ENCODE peak calls at places on chromosome 15, in four cellular contexts. E is mammary epithelial cell, N is HepG2, M is GM23338. K is an unnamed sample.
A peak's percentile ranks its signal among the peaks of the same experiment; 100 is the strongest.

GRCh38 chr15:94061041-94061440 is 170.3 kb upstream of the MCTP2 start:
- DNase-seq in E (peak; percentile 43), N (no peak), M (no peak), K (peak; percentile 24)

GRCh38 chr15:35719964-35720507 is 174.1 kb upstream of the DPH6 start:
- DNase-seq in E (no peak), N (no peak), M (no peak), K (peak; percentile 65)

GRCh38 chr15:58440181-58440910 is 8.6 kb downstream of the LIPC start:
- DNase-seq in E (peak; percentile 52), N (peak; percentile 71), M (no peak), K (peak; percentile 64)

GRCh38 chr15:75948761-75949296 is 45.2 kb downstream of the FBXO22 start:
- DNase-seq in E (no peak), N (no peak), M (no peak), K (no peak)

GRCh38 chr15:91919014-91919534 is 65.6 kb downstream of the SLCO3A1 start:
- DNase-seq in E (no peak), N (no peak), M (no peak), K (peak; percentile 53)

GRCh38 chr15:28114721-28115622 is 15.9 kb upstream of the OCA2 start:
- DNase-seq in E (no peak), N (no peak), M (no peak), K (no peak)

GRCh38 chr15:96893159-96893906 is 562.8 kb downstream of the NR2F2 start:
- DNase-seq in E (peak; percentile 21), N (no peak), M (peak; percentile 75), K (no peak)

GRCh38 chr15:58528197-58528870 is 96.5 kb downstream of the LIPC start:
- DNase-seq in E (no peak), N (peak; percentile 89), M (no peak), K (peak; percentile 77)

GRCh38 chr15:42691308-42691707 is 45.6 kb downstream of the CDAN1 start:
- DNase-seq in E (no peak), N (no peak), M (no peak), K (no peak)

GRCh38 chr15:62644874-62645755 is 397.4 kb upstream of the TPM1 start:
- DNase-seq in E (no peak), N (peak; percentile 64), M (no peak), K (peak; percentile 23)

GRCh38 chr15:67085237-67085817 is 19.9 kb downstream of the SMAD3 start:
- DNase-seq in E (no peak), N (no peak), M (no peak), K (no peak)

GRCh38 chr15:30956216-30956803 is 35.1 kb downstream of the MTMR10 start:
- DNase-seq in E (no peak), N (no peak), M (no peak), K (peak; percentile 46)

GRCh38 chr15:25185791-25186190 is 231.0 kb downstream of the SNRPN start:
- DNase-seq in E (no peak), N (no peak), M (no peak), K (no peak)

GRCh38 chr15:90680371-90680935 is 36.7 kb upstream of the BLM start:
- DNase-seq in E (peak; percentile 93), N (no peak), M (no peak), K (peak; percentile 96)

GRCh38 chr15:84915011-84915958 is 30.8 kb downstream of the SLC28A1 start:
- DNase-seq in E (peak; percentile 92), N (peak; percentile 84), M (peak; percentile 16), K (peak; percentile 96)

GRCh38 chr15:58182460-58183163 is 44.4 kb downstream of the AQP9 start:
- DNase-seq in E (peak; percentile 45), N (peak; percentile 37), M (peak; percentile 83), K (peak; percentile 7)

GRCh38 chr15:57323806-57324589 is 52.3 kb upstream of the CGNL1 start:
- DNase-seq in E (peak; percentile 51), N (no peak), M (peak; percentile 60), K (peak; percentile 50)

GRCh38 chr15:28911295-28911979 is 25.7 kb downstream of the APBA2 start:
- DNase-seq in E (no peak), N (no peak), M (no peak), K (no peak)

GRCh38 chr15:93036922-93037321 is 52.1 kb downstream of the RGMA start:
- DNase-seq in E (no peak), N (no peak), M (no peak), K (no peak)

GRCh38 chr15:94324835-94325767 is 93.7 kb downstream of the MCTP2 start:
- DNase-seq in E (no peak), N (no peak), M (no peak), K (no peak)

GRCh38 chr15:60838206-60838605 is 359.3 kb upstream of the ICE2 start:
- DNase-seq in E (no peak), N (no peak), M (no peak), K (no peak)

GRCh38 chr15:49415638-49416037 is 7.4 kb upstream of the FGF7 start:
- DNase-seq in E (peak; percentile 82), N (no peak), M (no peak), K (peak; percentile 79)

DNA sequence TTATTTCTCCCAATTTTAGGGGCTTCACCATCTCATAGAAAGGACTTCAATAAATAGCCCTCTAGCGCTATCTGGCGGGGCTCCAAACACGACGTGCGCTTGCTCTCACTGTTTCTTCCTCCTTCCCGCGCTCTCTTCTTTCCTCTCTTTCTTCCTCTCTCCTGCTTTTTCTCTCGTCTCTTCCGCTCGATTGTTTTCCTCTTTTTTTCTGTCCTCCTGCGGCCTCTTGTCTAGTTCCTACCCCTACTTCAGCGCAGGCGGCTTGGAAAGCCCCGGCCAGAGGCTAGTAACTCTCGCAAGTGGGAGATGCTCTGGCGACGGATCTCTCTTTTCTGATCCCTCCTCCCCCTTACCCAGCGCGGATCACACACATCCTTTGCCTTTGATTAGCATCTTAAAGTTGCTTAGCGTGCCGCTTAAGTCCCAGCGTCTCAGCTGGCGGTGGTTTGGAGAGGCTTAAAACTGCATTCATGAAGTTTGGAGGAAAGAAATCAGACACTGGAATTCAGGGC is 6.2 kb upstream of the MEIS2 start:
- DNase-seq in E (no peak), N (no peak), M (peak; percentile 90), K (no peak)
- TF ChIP-seq EZH2 in E (no peak), N (no peak), M (peak; percentile 73), K (no peak)

DNA sequence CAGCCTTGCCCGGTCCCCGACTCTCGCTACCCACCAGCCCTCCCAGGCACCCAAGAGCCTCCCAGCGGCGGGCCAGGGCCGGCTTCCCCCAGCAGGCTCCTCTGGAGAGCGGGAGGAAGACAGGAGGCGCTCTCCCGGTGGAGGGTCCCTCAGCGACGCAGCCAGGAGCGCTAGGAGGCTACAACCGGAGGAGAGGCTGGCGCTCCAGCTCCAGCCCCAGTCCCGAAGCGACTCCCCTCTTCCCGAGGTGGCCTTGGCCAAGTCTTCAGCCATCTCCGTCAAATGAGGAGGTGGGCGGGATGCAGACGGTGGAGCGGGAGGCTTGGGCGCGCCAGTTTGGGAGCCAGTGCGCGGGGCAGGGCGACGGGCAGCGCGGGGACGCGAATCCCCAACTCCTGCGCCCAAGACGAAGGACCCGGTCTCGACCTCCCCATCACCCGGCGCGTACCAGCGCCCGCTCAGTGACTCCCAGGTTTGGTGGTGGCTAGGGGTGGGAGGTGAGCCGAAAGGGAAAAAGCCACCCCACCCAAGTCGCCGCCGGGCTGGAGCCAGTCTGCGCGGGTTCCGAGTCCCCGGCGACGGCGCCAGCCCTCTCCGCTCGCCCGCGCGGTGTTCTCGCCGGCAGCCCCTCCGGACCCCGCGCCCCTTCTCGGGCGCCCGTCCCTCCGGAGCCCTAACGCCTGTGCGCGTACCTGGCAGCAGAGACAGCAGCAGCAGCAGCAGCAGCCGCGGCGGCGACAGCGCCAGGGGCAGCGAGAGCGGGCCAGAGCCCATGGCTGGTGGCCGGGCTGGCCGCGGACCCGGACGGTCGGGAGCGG is 566 bp downstream of the CHRNA3 start:
- DNase-seq in E (no peak), N (no peak), M (peak; percentile 80), K (no peak)
- TF ChIP-seq EZH2 in E (peak; percentile 27), N (no peak), M (peak; percentile 43), K (peak; percentile 97)

GRCh38 chr15:65396283-65396964 is 18.6 kb upstream of the IGDCC3 start:
- DNase-seq in E (no peak), N (no peak), M (peak; percentile 66), K (no peak)
- TF ChIP-seq EZH2 in E (peak; percentile 79), N (no peak), M (peak; percentile 78), K (no peak)

GRCh38 chr15:89385596-89386242 is 51.1 kb upstream of the POLG start:
- DNase-seq in E (peak; percentile 66), N (no peak), M (no peak), K (peak; percentile 83)

GRCh38 chr15:89382288-89382687 is 47.7 kb upstream of the POLG start:
- DNase-seq in E (no peak), N (no peak), M (no peak), K (no peak)

GRCh38 chr15:89381330-89381729 is 46.7 kb upstream of the POLG start:
- DNase-seq in E (no peak), N (no peak), M (no peak), K (no peak)

GRCh38 chr15:89381888-89382287 is 47.3 kb upstream of the POLG start:
- DNase-seq in E (no peak), N (no peak), M (no peak), K (no peak)

GRCh38 chr15:89383635-89384604 is 49.3 kb upstream of the POLG start:
- DNase-seq in E (peak; percentile 54), N (no peak), M (peak; percentile 39), K (peak; percentile 8)
- TF ChIP-seq EZH2 in E (no peak), N (no peak), M (peak; percentile 29), K (peak; percentile 13)

DNA sequence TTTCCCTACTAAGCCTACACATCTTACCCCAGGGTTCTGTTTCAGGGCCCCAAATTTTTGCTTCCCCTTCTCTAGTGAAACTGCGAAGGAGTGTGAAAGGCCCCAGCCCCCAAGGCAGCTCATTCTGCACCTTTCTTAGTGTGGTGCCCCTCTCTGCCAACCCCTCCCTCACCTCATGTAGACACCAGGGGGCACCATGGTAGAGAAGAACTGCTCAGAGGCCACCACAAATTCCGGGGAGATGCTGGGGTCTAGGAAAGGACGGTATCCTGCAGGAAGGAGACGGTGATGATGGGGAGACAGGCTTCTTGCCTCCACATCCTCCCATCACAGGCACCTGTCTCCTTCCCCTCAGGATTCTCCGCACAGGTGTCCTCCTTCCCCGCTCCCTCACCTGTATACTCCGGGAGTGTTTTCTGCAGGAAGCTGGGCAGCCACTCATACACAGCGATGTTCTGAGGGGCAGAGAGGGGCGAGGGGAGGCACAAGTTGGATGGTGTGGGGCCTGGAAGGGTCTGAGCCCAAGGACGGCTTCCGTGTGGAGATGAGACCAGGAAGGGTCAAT is 3.6 kb downstream of the DUOX2 start:
- DNase-seq in E (no peak), N (no peak), M (peak; percentile 57), K (no peak)
- TF ChIP-seq EZH2 in E (no peak), N (no peak), M (peak; percentile 81), K (no peak)